ENCODE peak calls at places on chromosomes 12 and 14, in eight cellular contexts. One of them, this sample, is unnamed.
A peak's percentile ranks its signal among the peaks of the same experiment; 100 is the strongest.

GRCh38 chr12:48185181-48185919 is 1.9 kb downstream of the CCDC184 start:
- DNase-seq in ascending aorta: no peak
- DNase-seq in IMR-90: no peak
- DNase-seq in Peyer's patch: no peak
- DNase-seq in AG04450: no peak
- DNase-seq in endodermal cell: peak; percentile 75
- DNase-seq in GM12878: no peak
- DNase-seq in heart right ventricle: no peak
- DNase-seq in this sample: no peak

GRCh38 chr12:27305673-27306504 is 26.7 kb upstream of the BMAL2 start:
- DNase-seq in Peyer's patch: no peak
- DNase-seq in GM12878: no peak
- DNase-seq in IMR-90: peak; percentile 65
- DNase-seq in heart right ventricle: no peak
- DNase-seq in AG04450: no peak
- DNase-seq in endodermal cell: no peak
- DNase-seq in ascending aorta: no peak
- DNase-seq in this sample: peak; percentile 24

GRCh38 chr12:78208106-78208505 is 377.4 kb downstream of the NAV3 start:
- DNase-seq in endodermal cell: no peak
- DNase-seq in GM12878: no peak
- DNase-seq in heart right ventricle: no peak
- DNase-seq in IMR-90: peak; percentile 43
- DNase-seq in ascending aorta: no peak
- DNase-seq in Peyer's patch: no peak
- DNase-seq in AG04450: no peak
- DNase-seq in this sample: no peak

GRCh38 chr14:71206766-71207371 is 299.6 kb downstream of the PCNX1 start:
- DNase-seq in AG04450: peak; percentile 42
- DNase-seq in IMR-90: peak; percentile 85
- DNase-seq in ascending aorta: peak; percentile 33
- DNase-seq in Peyer's patch: no peak
- DNase-seq in endodermal cell: no peak
- DNase-seq in heart right ventricle: peak; percentile 37
- DNase-seq in GM12878: no peak
- DNase-seq in this sample: peak; percentile 79

GRCh38 chr14:98347686-98348085 is 924.3 kb downstream of the BCL11B start:
- DNase-seq in heart right ventricle: no peak
- DNase-seq in ascending aorta: no peak
- DNase-seq in IMR-90: no peak
- DNase-seq in GM12878: no peak
- DNase-seq in AG04450: no peak
- DNase-seq in endodermal cell: no peak
- DNase-seq in Peyer's patch: no peak
- DNase-seq in this sample: no peak

GRCh38 chr12:2049604-2050540 is 2.9 kb upstream of the CACNA1C start:
- DNase-seq in Peyer's patch: peak; percentile 57
- DNase-seq in IMR-90: peak; percentile 22
- DNase-seq in endodermal cell: no peak
- DNase-seq in heart right ventricle: no peak
- DNase-seq in ascending aorta: no peak
- DNase-seq in AG04450: no peak
- DNase-seq in GM12878: no peak
- DNase-seq in this sample: no peak

GRCh38 chr14:95097385-95097784 is 59.9 kb downstream of the DICER1 start:
- DNase-seq in IMR-90: peak; percentile 12
- DNase-seq in endodermal cell: no peak
- DNase-seq in GM12878: no peak
- DNase-seq in heart right ventricle: no peak
- DNase-seq in AG04450: no peak
- DNase-seq in Peyer's patch: no peak
- DNase-seq in ascending aorta: no peak
- DNase-seq in this sample: peak; percentile 21

GRCh38 chr14:73747386-73748211 is 33.4 kb upstream of the PNMA1 start:
- DNase-seq in ascending aorta: no peak
- DNase-seq in IMR-90: no peak
- DNase-seq in heart right ventricle: no peak
- DNase-seq in GM12878: no peak
- DNase-seq in AG04450: no peak
- DNase-seq in Peyer's patch: no peak
- DNase-seq in endodermal cell: no peak
- DNase-seq in this sample: no peak

GRCh38 chr12:96623818-96624217 is 134.4 kb downstream of the CFAP54 start:
- DNase-seq in ascending aorta: no peak
- DNase-seq in endodermal cell: no peak
- DNase-seq in heart right ventricle: no peak
- DNase-seq in Peyer's patch: no peak
- DNase-seq in GM12878: no peak
- DNase-seq in AG04450: no peak
- DNase-seq in IMR-90: no peak
- DNase-seq in this sample: no peak

GRCh38 chr12:121753844-121754264 is 39.6 kb downstream of the RHOF start:
- DNase-seq in AG04450: no peak
- DNase-seq in ascending aorta: peak; percentile 22
- DNase-seq in Peyer's patch: no peak
- DNase-seq in IMR-90: no peak
- DNase-seq in GM12878: no peak
- DNase-seq in heart right ventricle: peak; percentile 71
- DNase-seq in endodermal cell: no peak
- DNase-seq in this sample: no peak

GRCh38 chr12:16610743-16611142 is 4.8 kb upstream of the LMO3 start:
- DNase-seq in heart right ventricle: no peak
- DNase-seq in GM12878: no peak
- DNase-seq in AG04450: no peak
- DNase-seq in IMR-90: no peak
- DNase-seq in ascending aorta: no peak
- DNase-seq in endodermal cell: no peak
- DNase-seq in Peyer's patch: no peak
- DNase-seq in this sample: no peak
- H3K4me3 ChIP-seq in heart right ventricle: no peak overlapping the region
- H3K4me3 ChIP-seq in GM12878: no peak overlapping the region
- H3K4me3 ChIP-seq in AG04450: no peak overlapping the region
- H3K4me3 ChIP-seq in IMR-90: no peak overlapping the region
- H3K4me3 ChIP-seq in ascending aorta: peak overlapping the region; percentile 56
- H3K4me3 ChIP-seq in endodermal cell: no peak overlapping the region
- H3K4me3 ChIP-seq in Peyer's patch: no peak overlapping the region
- H3K4me3 ChIP-seq in this sample: no peak overlapping the region

GRCh38 chr14:106436310-106436905 is 910.0 kb downstream of the TMEM121 start:
- DNase-seq in heart right ventricle: peak; percentile 33
- DNase-seq in Peyer's patch: peak; percentile 61
- DNase-seq in GM12878: no peak
- DNase-seq in ascending aorta: no peak
- DNase-seq in IMR-90: no peak
- DNase-seq in endodermal cell: peak; percentile 57
- DNase-seq in AG04450: no peak
- DNase-seq in this sample: no peak
- TF ChIP-seq CTCF in heart right ventricle: no peak
- TF ChIP-seq CTCF in Peyer's patch: peak; percentile 70
- TF ChIP-seq CTCF in GM12878: peak; percentile 58
- TF ChIP-seq CTCF in ascending aorta: no peak
- TF ChIP-seq CTCF in IMR-90: no peak
- TF ChIP-seq CTCF in endodermal cell: peak; percentile 36
- TF ChIP-seq CTCF in AG04450: no peak
- TF ChIP-seq CTCF in this sample: no peak

DNA sequence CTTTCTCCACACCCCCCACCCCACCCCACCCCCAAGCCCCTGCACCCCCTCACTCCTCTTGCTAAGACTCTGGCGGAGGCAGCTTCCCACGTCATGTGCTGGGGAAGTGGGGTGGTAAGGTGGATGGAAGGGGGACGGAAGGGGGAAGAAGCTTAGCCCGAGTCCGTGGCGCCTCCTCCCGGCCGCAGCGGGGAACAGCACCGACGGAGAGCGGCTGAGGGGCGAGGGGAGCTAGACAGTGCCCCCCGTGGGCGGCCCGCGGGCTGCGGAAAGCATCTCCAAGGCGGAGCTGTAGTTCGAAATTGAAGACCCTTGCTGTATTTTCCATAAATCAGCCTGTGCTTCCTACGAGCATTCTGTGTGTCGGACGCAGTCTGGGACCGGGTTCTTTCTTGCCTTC is 608 bp upstream of the GRIN2B start:
- DNase-seq in AG04450: no peak
- DNase-seq in GM12878: no peak
- DNase-seq in Peyer's patch: no peak
- DNase-seq in IMR-90: no peak
- DNase-seq in endodermal cell: peak; percentile 97
- DNase-seq in heart right ventricle: no peak
- DNase-seq in ascending aorta: no peak
- DNase-seq in this sample: no peak
- H3K4me3 ChIP-seq in AG04450: no peak overlapping the region
- H3K4me3 ChIP-seq in GM12878: no peak overlapping the region
- H3K4me3 ChIP-seq in Peyer's patch: peak overlapping the region; percentile 31
- H3K4me3 ChIP-seq in IMR-90: no peak overlapping the region
- H3K4me3 ChIP-seq in endodermal cell: peak overlapping the region; percentile 82
- H3K4me3 ChIP-seq in heart right ventricle: peak overlapping the region; percentile 11
- H3K4me3 ChIP-seq in ascending aorta: peak overlapping the region; percentile 42
- H3K4me3 ChIP-seq in this sample: no peak overlapping the region

DNA sequence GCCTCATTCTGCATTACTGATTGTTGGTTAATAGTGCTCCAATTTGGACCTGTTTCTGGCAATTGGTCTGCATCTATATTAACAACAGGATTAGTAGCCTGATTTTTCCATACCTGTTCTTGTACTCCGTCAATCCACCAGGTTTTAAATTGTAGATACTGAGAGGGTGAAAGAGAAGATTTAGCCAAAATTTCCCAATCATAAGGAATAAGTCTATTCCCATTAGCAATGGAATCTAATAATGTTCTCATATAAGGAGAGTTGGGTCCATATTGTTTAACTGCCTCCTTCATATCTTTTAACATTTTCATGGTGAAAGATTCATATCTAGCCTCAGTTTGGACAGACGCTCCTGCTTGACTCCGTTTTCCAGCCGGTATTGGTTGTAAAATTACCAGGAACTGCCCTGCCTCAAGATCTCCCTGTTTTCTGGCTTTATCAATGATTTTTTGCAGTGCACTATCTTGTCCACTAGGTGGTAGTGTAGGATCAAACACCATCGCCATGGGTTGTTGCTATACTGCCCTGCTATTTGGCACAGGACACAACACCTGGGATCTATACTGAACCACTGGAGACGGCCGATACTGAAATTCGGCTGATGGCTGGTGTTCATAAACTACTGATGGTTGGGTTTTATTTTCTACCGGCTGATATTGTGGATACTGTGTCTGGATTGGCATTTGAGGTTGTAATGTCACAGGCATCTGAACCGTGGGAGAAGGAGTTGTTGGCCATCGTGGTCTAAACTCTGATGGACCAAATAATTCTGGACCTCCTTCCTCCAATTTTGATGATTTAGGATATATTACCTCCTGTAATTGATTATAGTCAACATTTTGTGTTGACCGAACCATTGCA is 25.2 kb downstream of the DHRS4L2 start:
- DNase-seq in endodermal cell: peak; percentile 78
- DNase-seq in Peyer's patch: peak; percentile 61
- DNase-seq in heart right ventricle: no peak
- DNase-seq in ascending aorta: no peak
- DNase-seq in AG04450: peak; percentile 48
- DNase-seq in IMR-90: peak; percentile 71
- DNase-seq in GM12878: peak; percentile 57
- DNase-seq in this sample: no peak
- TF ChIP-seq CTCF in endodermal cell: peak; percentile 91
- TF ChIP-seq CTCF in Peyer's patch: peak; percentile 88
- TF ChIP-seq CTCF in heart right ventricle: peak; percentile 90
- TF ChIP-seq CTCF in ascending aorta: peak; percentile 82
- TF ChIP-seq CTCF in AG04450: peak; percentile 94
- TF ChIP-seq CTCF in IMR-90: peak; percentile 96
- TF ChIP-seq CTCF in GM12878: peak; percentile 91
- TF ChIP-seq CTCF in this sample: peak; percentile 89

This sample was measured in AG09309.